ENCODE peak calls at places on chromosomes 1 and 21, in six cellular contexts. H is IMR-90, Q is A549, M is SK-N-SH, C is GM12878, N is HepG2. Y is an unnamed sample. For H3K4me1, the result is how much of the 10 kb centered on the place peaks cover.

GRCh38 chr1:16921391-16922185 is at the start of gene CROCC:
- DNase-seq in H (no peak), Q (no peak), M (peak), C (no peak), N (no peak), Y (peak)

GRCh38 chr1:84060781-84061180 is 61.8 kb upstream of the TTLL7 start:
- DNase-seq in H (no peak), Q (no peak), M (no peak), C (no peak), N (no peak), Y (no peak)

GRCh38 chr1:37083551-37084119 is 49.3 kb upstream of the GRIK3 start:
- DNase-seq in H (no peak), Q (no peak), M (no peak), C (no peak), N (no peak), Y (no peak)

GRCh38 chr1:190084552-190084951 is 393.1 kb downstream of the BRINP3 start:
- DNase-seq in H (no peak), Q (peak), M (no peak), C (no peak), N (peak), Y (peak)

GRCh38 chr1:95753382-95754016 is 519.5 kb downstream of the RWDD3 start:
- DNase-seq in H (no peak), Q (no peak), M (no peak), C (no peak), N (no peak), Y (no peak)

GRCh38 chr1:161069731-161070270 is at the start of gene ARHGAP30:
- DNase-seq in H (no peak), Q (no peak), M (no peak), C (peak), N (no peak), Y (no peak)

GRCh38 chr1:241323510-241323909 is 33.5 kb downstream of the RGS7 start:
- DNase-seq in H (peak), Q (peak), M (peak), C (no peak), N (no peak), Y (no peak)

GRCh38 chr1:162956922-162957321 is 95.9 kb upstream of the CCDC190 start:
- DNase-seq in H (peak), Q (no peak), M (no peak), C (no peak), N (no peak), Y (no peak)

GRCh38 chr1:27503033-27503432 is 13.1 kb upstream of the WASF2 start:
- DNase-seq in H (no peak), Q (no peak), M (no peak), C (no peak), N (no peak), Y (no peak)

GRCh38 chr21:44461438-44462089 is 6.3 kb downstream of the LRRC3 start:
- DNase-seq in H (no peak), Q (no peak), M (peak), C (no peak), N (peak), Y (peak)

GRCh38 chr1:166141969-166142368 is 24.8 kb downstream of the FAM78B start:
- DNase-seq in H (no peak), Q (no peak), M (no peak), C (no peak), N (no peak), Y (peak)

GRCh38 chr1:18386591-18386990 is 94.1 kb upstream of the KLHDC7A start:
- DNase-seq in H (no peak), Q (no peak), M (no peak), C (no peak), N (no peak), Y (no peak)

GRCh38 chr1:106568161-106568560 is 488.3 kb upstream of the PRMT6 start:
- DNase-seq in H (no peak), Q (no peak), M (no peak), C (no peak), N (no peak), Y (no peak)

GRCh38 chr1:228073870-228074545 is 8.5 kb upstream of the ARF1 start:
- DNase-seq in H (no peak), Q (no peak), M (peak), C (no peak), N (no peak), Y (peak)

GRCh38 chr1:201376464-201377374 is 761 bp downstream of the TNNT2 start:
- DNase-seq in H (peak), Q (peak), M (peak), C (no peak), N (peak), Y (peak)

GRCh38 chr1:44359234-44359937 is 4.3 kb upstream of the ERI3 start:
- DNase-seq in H (no peak), Q (no peak), M (no peak), C (no peak), N (no peak), Y (no peak)

GRCh38 chr21:37742115-37742514 is 174.1 kb downstream of the KCNJ6 start:
- DNase-seq in H (no peak), Q (no peak), M (no peak), C (no peak), N (no peak), Y (no peak)

GRCh38 chr1:159798893-159799292 is 3.3 kb upstream of the FCRL6 start:
- DNase-seq in H (peak), Q (peak), M (peak), C (no peak), N (peak), Y (peak)

GRCh38 chr1:30842698-30843354 is 65.7 kb downstream of the SDC3 start:
- DNase-seq in H (peak), Q (no peak), M (no peak), C (no peak), N (no peak), Y (peak)

GRCh38 chr1:156767879-156768608 is 709 bp downstream of the PRCC start:
- DNase-seq in H (no peak), Q (peak), M (peak), C (no peak), N (no peak), Y (peak)

GRCh38 chr1:10065344-10065685 is 32.6 kb downstream of the UBE4B start:
- DNase-seq in H (no peak), Q (peak), M (no peak), C (no peak), N (peak), Y (peak)

GRCh38 chr1:157411769-157412168 is 140.5 kb downstream of the FCRL5 start:
- DNase-seq in H (no peak), Q (no peak), M (no peak), C (no peak), N (no peak), Y (no peak)

GRCh38 chr21:41763398-41763931 is 3.4 kb downstream of the RIPK4 start:
- DNase-seq in H (no peak), Q (no peak), M (no peak), C (no peak), N (no peak), Y (no peak)

GRCh38 chr1:227789881-227790400 is 25.5 kb upstream of the PRSS38 start:
- DNase-seq in H (no peak), Q (no peak), M (no peak), C (no peak), N (no peak), Y (no peak)

GRCh38 chr1:154469844-154470417 is 32.1 kb upstream of the TDRD10 start:
- DNase-seq in H (no peak), Q (no peak), M (no peak), C (no peak), N (peak), Y (no peak)

GRCh38 chr21:34958040-34958439 is 91.1 kb downstream of the RUNX1 start:
- DNase-seq in H (no peak), Q (no peak), M (no peak), C (no peak), N (no peak), Y (no peak)

GRCh38 chr1:228366851-228367741 is 39.5 kb downstream of the TRIM11 start:
- DNase-seq in H (no peak), Q (no peak), M (no peak), C (no peak), N (no peak), Y (no peak)

GRCh38 chr1:88791192-88791591 is 100.2 kb downstream of the GTF2B start:
- DNase-seq in H (peak), Q (no peak), M (no peak), C (no peak), N (no peak), Y (no peak)

GRCh38 chr1:21622466-21623315 is 46.5 kb downstream of the RAP1GAP start:
- DNase-seq in H (no peak), Q (no peak), M (peak), C (no peak), N (no peak), Y (no peak)

GRCh38 chr1:218496561-218496960 is 151.4 kb downstream of the TGFB2 start:
- DNase-seq in H (peak), Q (peak), M (no peak), C (no peak), N (peak), Y (no peak)

GRCh38 chr1:10679521-10680220 is 116.8 kb downstream of the CASZ1 start:
- DNase-seq in H (peak), Q (peak), M (peak), C (no peak), N (peak), Y (peak)

GRCh38 chr1:38487398-38487797 is 372.2 kb downstream of the RRAGC start:
- DNase-seq in H (no peak), Q (no peak), M (no peak), C (no peak), N (no peak), Y (no peak)

GRCh38 chr1:38486115-38486514 is 373.5 kb downstream of the RRAGC start:
- DNase-seq in H (no peak), Q (no peak), M (no peak), C (no peak), N (no peak), Y (no peak)

GRCh38 chr1:38476784-38477175 is 382.8 kb downstream of the RRAGC start:
- DNase-seq in H (no peak), Q (no peak), M (no peak), C (no peak), N (no peak), Y (no peak)

GRCh38 chr1:38477811-38478210 is 381.8 kb downstream of the RRAGC start:
- DNase-seq in H (no peak), Q (no peak), M (no peak), C (no peak), N (no peak), Y (no peak)

DNA sequence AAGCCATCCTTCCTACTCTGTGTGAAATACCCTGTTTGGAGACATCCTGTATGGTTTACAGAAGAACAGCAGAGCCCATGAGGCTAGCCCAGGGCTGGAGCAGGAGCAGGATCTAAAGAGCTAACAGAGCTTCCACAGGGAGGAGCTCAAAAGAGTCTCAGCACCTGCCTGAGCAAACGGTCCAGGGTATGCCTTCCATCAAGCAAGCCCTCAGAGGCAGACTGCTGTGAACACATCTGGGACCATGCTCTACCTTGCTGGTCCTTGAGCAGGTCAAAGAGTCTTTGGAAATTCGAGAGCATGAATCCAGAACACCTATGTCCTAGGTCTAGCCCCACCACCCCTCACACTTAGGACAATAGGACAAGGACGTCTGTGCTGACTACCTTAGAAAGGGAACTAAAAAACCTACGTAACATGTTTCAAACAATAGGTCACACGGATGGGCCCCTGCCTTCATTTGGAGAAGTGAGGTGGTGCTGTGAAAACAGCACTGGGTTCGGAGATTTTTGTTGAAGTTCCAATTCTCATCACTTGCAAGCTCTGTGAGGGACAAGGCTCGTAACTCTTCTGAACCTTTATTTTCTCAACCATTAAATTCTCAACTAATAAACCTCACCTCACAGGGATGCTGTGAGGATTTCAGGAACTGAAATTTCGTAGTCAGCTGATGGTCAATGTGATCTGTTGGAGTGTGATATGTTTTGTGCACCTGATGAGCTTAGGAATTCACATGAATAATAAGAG is 377.3 kb downstream of the RRAGC start:
- DNase-seq in H (no peak), Q (no peak), M (no peak), C (no peak), N (no peak), Y (no peak)
- H3K4me1 ChIP-seq in H (under half), Q (under half), M (under half), C (under half), N (under half), Y (under half)

DNA sequence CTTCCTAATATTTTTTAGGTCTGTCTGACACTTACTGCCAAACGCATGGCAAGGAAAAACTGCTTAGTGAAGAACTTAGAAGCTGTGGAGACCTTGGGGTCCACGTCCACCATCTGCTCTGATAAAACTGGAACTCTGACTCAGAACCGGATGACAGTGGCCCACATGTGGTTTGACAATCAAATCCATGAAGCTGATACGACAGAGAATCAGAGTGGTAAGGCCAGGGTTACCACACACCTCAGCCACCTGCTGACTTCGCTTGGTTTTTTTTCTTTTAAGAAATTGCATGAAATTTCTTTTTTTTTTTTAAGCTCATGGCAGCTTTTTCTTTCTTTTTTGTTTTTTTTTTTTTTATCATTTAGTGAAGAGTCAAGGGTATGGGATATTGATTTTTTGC is 17.2 kb downstream of the ATP1A1 start:
- DNase-seq in H (no peak), Q (no peak), M (no peak), C (no peak), N (no peak), Y (no peak)
- TF ChIP-seq SMC3 in H (no peak), Q (no peak), M (no peak), C (no peak), N (no peak), Y (no peak)

DNA sequence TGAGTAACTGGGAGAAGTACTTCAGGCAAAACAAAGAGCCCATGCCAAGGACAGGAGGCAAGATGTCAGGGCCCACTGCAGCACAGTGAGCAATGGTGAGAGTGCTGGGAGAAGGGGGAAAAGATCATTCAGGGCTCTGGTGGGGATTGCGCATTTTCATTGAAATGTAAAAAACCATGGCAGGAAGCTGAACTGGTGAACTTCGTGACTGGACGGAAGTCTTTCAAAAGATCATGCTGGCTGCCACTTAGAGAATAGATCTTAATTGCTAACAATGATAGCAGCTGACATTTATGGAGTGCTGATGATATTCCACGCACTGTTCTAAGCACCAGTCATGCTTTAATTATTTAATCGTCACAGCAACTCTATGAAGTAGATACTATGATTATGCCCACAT is 107.0 kb downstream of the TGFBR3 start:
- DNase-seq in H (no peak), Q (no peak), M (no peak), C (no peak), N (no peak), Y (no peak)
- H3K4me1 ChIP-seq in H (under half), Q (under half), M (under half), C (under half), N (under half), Y (under half)

DNA sequence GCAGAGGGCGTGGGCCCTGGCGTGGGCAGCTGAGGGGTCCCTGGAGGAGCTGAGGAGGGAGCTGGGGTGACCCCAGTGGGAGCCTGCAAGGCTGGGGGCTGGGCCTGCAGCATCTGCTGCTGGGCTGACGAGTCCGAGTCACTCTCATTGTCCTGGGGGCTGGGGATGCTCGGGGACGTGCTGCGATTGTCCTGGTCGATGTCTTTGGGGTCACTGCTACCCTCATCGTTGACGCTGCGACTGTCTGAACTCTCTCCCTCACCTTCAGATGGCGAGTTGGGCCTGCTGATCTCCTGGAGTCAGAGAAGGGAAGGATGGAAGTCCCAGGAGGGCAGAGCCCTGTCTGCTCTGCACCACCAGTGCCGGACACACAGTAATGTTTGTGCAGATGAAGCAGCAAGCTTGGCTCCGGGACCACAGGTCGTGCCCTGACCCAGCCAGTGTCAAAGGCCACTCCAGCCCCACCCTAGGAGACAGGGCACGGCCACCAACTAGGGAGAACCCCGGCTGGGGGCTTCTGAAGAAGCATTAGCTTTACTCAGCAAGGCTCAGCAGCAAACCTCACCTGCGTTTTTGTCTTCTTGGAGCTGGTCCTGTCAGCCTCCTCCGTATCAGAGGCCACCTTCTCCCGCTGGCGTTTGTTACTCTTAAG is 43.4 kb downstream of the SLC45A1 start:
- DNase-seq in H (no peak), Q (no peak), M (no peak), C (no peak), N (no peak), Y (no peak)
- TF ChIP-seq SMC3 in H (no peak), Q (no peak), M (no peak), C (no peak), N (no peak), Y (no peak)

DNA sequence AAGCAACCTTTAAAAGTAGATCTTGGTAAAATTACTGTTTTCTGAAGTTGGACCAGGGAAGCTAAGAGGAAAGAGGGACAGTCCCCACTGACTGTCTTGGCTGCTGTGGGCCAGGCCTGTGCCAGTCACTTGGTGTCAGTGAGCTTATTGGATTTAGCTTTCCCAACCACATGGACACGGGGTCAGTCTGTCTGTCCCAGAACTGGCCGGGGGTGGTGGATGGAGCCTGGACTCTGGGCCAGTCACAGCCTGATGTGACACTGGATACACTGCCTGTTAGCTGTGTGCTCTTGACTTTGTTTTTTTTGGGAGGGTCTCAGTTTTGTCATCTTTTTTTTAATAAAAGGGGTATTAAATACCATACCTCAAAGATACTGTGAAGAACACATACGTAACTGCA is 96.7 kb downstream of the GALNT2 start:
- DNase-seq in H (no peak), Q (no peak), M (no peak), C (no peak), N (no peak), Y (no peak)
- H3K4me1 ChIP-seq in H (under half), Q (under half), M (under half), C (under half), N (half or more), Y (under half)

GRCh38 chr1:41672641-41673313 is 188.3 kb upstream of the EDN2 start:
- DNase-seq in H (peak), Q (no peak), M (no peak), C (no peak), N (no peak), Y (no peak)

GRCh38 chr1:41673355-41673754 is 188.9 kb upstream of the EDN2 start:
- DNase-seq in H (peak), Q (no peak), M (no peak), C (peak), N (no peak), Y (no peak)

GRCh38 chr1:41671116-41671755 is 186.8 kb upstream of the EDN2 start:
- DNase-seq in H (no peak), Q (no peak), M (no peak), C (no peak), N (no peak), Y (no peak)

GRCh38 chr1:41670558-41670957 is 186.1 kb upstream of the EDN2 start:
- DNase-seq in H (peak), Q (peak), M (no peak), C (no peak), N (no peak), Y (no peak)

GRCh38 chr1:41672173-41672572 is 187.7 kb upstream of the EDN2 start:
- DNase-seq in H (peak), Q (peak), M (no peak), C (no peak), N (no peak), Y (peak)
- TF ChIP-seq SMC3 in H (no peak), Q (no peak), M (no peak), C (no peak), N (no peak), Y (no peak)

DNA sequence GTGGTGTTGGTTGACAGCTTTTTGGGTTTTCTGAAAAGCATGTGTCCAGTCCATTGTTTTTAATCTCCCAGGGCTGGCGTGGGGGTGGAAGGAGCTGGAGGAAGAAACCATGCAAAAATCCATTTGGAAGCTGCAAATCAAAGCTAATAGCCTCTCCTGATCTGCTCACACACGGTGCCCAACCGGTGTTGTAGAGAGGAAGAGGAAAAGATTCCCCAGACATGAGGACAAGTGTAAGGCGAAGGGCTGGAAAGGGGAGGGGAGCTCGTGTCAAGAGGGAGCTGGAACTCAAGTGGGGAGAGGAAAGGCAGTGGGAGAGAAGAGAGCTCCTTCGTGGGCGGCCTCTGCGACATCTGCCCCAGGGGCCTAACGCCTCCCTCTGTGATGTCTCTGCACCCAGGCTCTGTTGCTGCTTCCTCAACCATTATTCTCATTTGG is 112.3 kb upstream of the IRF2BP2 start:
- DNase-seq in H (no peak), Q (no peak), M (no peak), C (no peak), N (no peak), Y (no peak)
- H3K4me1 ChIP-seq in H (half or more), Q (half or more), M (half or more), C (under half), N (half or more), Y (under half)

GRCh38 chr1:32525053-32525452 is 14.2 kb upstream of the ZBTB8A start:
- DNase-seq in H (peak), Q (no peak), M (no peak), C (no peak), N (no peak), Y (no peak)
- TF ChIP-seq SMC3 in H (no peak), Q (no peak), M (no peak), C (no peak), N (no peak), Y (no peak)